ENCODE peak calls at places on chromosomes 6 and 20, in eight cellular contexts. I is HCT116, R is Panc1, K is GM23338, Y is HepG2, S is GM12878, E is upper lobe of left lung, P is K562. M is an unnamed sample.

GRCh38 chr6:108742041-108742440 is 106.2 kb upstream of the ARMC2 start:
- ATAC-seq in R (no peak), K (no peak), E (peak; percentile 45), I (no peak), Y (no peak), S (no peak), P (peak; percentile 43), M (no peak)

GRCh38 chr6:75306074-75306473 is 21.5 kb upstream of the TMEM30A start:
- ATAC-seq in E (no peak), I (no peak), P (no peak), S (no peak), R (no peak), K (no peak), Y (no peak), M (no peak)

GRCh38 chr6:39184906-39185580 is 44.2 kb downstream of the KCNK5 start:
- ATAC-seq in E (peak; percentile 82), I (peak; percentile 68), Y (no peak), K (no peak), P (no peak), S (no peak), R (no peak), M (no peak)

GRCh38 chr6:155770313-155770712 is 314.7 kb upstream of the NOX3 start:
- ATAC-seq in S (no peak), Y (no peak), I (no peak), K (no peak), R (no peak), P (no peak), E (no peak), M (no peak)

GRCh38 chr6:151445482-151445881 is 6.4 kb downstream of the RMND1 start:
- ATAC-seq in P (no peak), R (no peak), I (no peak), Y (no peak), K (no peak), S (no peak), E (no peak), M (no peak)

GRCh38 chr20:21767739-21768223 is 62.3 kb downstream of the PAX1 start:
- ATAC-seq in P (peak; percentile 90), I (peak; percentile 72), E (peak; percentile 61), R (no peak), Y (peak; percentile 98), S (no peak), K (peak; percentile 99), M (no peak)

GRCh38 chr6:163600781-163601180 is 186.3 kb downstream of the QKI start:
- ATAC-seq in I (no peak), P (peak; percentile 82), R (no peak), K (no peak), S (no peak), Y (peak; percentile 67), E (peak; percentile 15), M (no peak)

GRCh38 chr6:160765412-160765811 is 63.4 kb downstream of the PLG start:
- ATAC-seq in Y (peak; percentile 23), S (no peak), E (no peak), P (peak; percentile 68), R (no peak), K (peak; percentile 42), I (no peak), M (no peak)

GRCh38 chr6:114260810-114261209 is 82.0 kb downstream of the HS3ST5 start:
- ATAC-seq in K (no peak), I (no peak), R (no peak), S (no peak), Y (no peak), E (no peak), P (no peak), M (no peak)

GRCh38 chr20:62536731-62537401 is 61.1 kb upstream of the GATA5 start:
- ATAC-seq in P (no peak), S (no peak), K (no peak), Y (no peak), E (no peak), I (no peak), R (no peak), M (no peak)

GRCh38 chr6:136927313-136927712 is 5.2 kb downstream of the SLC35D3 start:
- ATAC-seq in P (peak; percentile 89), Y (peak; percentile 79), S (peak; percentile 87), R (peak; percentile 65), E (no peak), I (peak; percentile 85), K (peak; percentile 45), M (no peak)

GRCh38 chr6:129695373-129696027 is 14.5 kb downstream of the ARHGAP18 start:
- ATAC-seq in S (peak; percentile 64), P (peak; percentile 30), E (no peak), Y (peak; percentile 87), R (no peak), K (no peak), I (no peak), M (no peak)

GRCh38 chr20:36848078-36848660 is 27.8 kb upstream of the TLDC2 start:
- ATAC-seq in E (peak; percentile 38), K (no peak), I (no peak), R (no peak), S (no peak), Y (no peak), P (no peak), M (peak; percentile 65)

GRCh38 chr6:11139051-11139960 is 27.8 kb upstream of the ERVFRD-1 start:
- ATAC-seq in K (no peak), E (no peak), R (no peak), I (no peak), S (peak; percentile 80), P (no peak), Y (no peak), M (no peak)

GRCh38 chr6:152401978-152402377 is 235.2 kb downstream of the SYNE1 start:
- ATAC-seq in P (no peak), K (no peak), I (peak; percentile 100), E (no peak), Y (no peak), R (peak; percentile 68), S (no peak), M (no peak)

GRCh38 chr20:14334306-14334930 is 3.0 kb downstream of the FLRT3 start:
- ATAC-seq in K (peak; percentile 52), P (no peak), I (no peak), S (peak; percentile 56), R (no peak), E (peak; percentile 45), Y (peak; percentile 28), M (no peak)

GRCh38 chr6:33018904-33019303 is 9.5 kb upstream of the HLA-DOA start:
- ATAC-seq in E (peak; percentile 95), K (no peak), Y (no peak), S (peak; percentile 86), I (no peak), P (no peak), R (no peak), M (peak; percentile 88)
- TF ChIP-seq POLR2AphosphoS5 in E (peak; percentile 66), K (no peak), Y (no peak), S (no peak), I (no peak), P (no peak), R (no peak), M (peak; percentile 44)

GRCh38 chr6:157594292-157594691 is 213.3 kb downstream of the ZDHHC14 start:
- ATAC-seq in Y (no peak), I (no peak), K (no peak), S (no peak), R (no peak), E (no peak), P (no peak), M (no peak)

GRCh38 chr6:157597461-157598312 is 216.7 kb downstream of the ZDHHC14 start:
- ATAC-seq in Y (peak; percentile 90), R (peak; percentile 87), I (peak; percentile 90), E (peak; percentile 70), P (peak; percentile 94), K (peak; percentile 84), S (peak; percentile 91), M (peak; percentile 38)

GRCh38 chr6:157596886-157597285 is 215.9 kb downstream of the ZDHHC14 start:
- ATAC-seq in R (no peak), P (no peak), Y (no peak), E (no peak), K (no peak), I (no peak), S (no peak), M (no peak)

GRCh38 chr6:157596461-157596860 is 215.5 kb downstream of the ZDHHC14 start:
- ATAC-seq in I (no peak), S (no peak), P (no peak), R (no peak), Y (no peak), E (no peak), K (no peak), M (peak; percentile 61)

DNA sequence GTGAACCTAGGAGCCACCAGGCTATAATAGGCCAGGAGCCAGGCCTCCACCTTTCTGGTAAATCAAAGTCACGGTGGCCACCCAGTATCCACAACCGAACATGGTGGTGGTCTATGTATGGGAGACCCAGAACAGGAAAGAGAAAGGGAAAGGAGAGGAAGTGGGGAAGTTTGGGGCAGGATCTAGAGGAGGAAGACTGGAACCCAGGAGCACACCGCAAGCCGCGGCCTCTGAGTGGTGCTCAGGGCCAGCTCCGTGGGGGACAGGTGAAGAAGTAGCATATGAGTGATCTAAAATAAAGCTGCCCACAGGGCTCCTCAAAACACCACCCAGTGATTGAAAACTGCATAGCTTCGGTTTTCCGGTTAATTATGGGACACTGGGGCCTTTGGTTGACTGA is 214.8 kb downstream of the ZDHHC14 start:
- ATAC-seq in S (no peak), Y (peak; percentile 34), I (no peak), K (no peak), P (no peak), R (no peak), E (no peak), M (no peak)
- TF ChIP-seq CTCF in S (no peak), Y (no peak), I (no peak), K (no peak), P (no peak), R (no peak), E (no peak), M (no peak)

DNA sequence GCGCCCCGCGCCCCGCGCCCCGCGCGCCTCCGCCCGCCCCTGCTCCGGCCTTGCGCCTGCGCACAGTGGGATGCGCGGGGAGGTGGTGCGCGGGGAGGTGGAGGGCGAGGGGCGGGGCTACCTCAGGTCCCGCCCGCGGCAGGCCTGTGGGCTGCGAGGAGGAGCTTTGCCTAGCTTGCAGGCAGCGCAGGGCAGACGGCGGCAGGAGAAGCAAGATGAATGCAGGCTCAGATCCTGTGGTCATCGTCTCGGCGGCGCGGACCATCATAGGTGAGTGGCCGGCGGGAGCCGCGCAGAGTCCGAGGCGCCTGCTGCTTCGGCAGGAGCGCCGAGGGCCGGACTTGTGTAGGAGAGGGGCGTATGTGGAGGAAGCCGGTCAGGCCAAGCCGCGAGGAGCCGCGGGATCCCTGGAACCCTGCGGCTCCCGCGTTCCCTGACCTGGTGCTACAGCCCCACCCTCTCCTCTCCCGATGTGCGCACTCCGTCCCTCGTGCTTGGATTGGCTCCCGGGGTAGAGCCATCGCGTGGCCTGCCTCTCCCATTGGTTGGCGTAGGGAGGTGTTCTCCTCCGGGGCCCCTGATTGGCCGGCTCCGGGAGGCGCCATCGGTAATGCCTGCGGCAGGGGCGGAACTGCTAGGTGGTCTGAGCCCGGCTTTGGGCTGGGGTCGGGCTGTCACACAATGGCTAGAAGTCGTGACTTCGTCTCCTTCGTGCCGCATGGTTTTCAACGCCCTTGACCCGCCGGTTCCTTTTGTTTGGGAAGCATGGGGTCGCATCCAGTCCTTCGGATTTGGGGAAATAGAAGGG is at the start of gene ACAT2:
- ATAC-seq in P (peak; percentile 98), R (peak; percentile 96), S (peak; percentile 98), I (peak; percentile 96), E (peak; percentile 100), Y (peak; percentile 94), K (peak; percentile 92), M (peak; percentile 99)
- TF ChIP-seq POLR2AphosphoS5 in P (peak; percentile 23), R (peak; percentile 84), S (peak; percentile 71), I (peak; percentile 76), E (peak; percentile 55), Y (peak; percentile 88), K (peak; percentile 83), M (peak; percentile 65)

GRCh38 chr6:53273356-53273755 is 75.4 kb downstream of the ELOVL5 start:
- ATAC-seq in Y (peak; percentile 64), I (no peak), S (no peak), E (no peak), K (peak; percentile 44), R (no peak), P (no peak), M (no peak)
- TF ChIP-seq CTCF in Y (peak; percentile 32), I (no peak), S (no peak), E (no peak), K (peak; percentile 17), R (no peak), P (no peak), M (no peak)